ENCODE peak calls at places on chromosomes 12 and 14, in eight cellular contexts. One of them, this sample, is unnamed.

GRCh38 chr12:125003021-125003420 is 9.6 kb downstream of the BRI3BP start:
- DNase-seq in AG09309: no peak
- DNase-seq in kidney tubule cell: no peak
- DNase-seq in iris pigment epithelial cell: no peak
- DNase-seq in hippocampal formation: no peak
- DNase-seq in hypothalamus: no peak
- DNase-seq in adipocyte: no peak
- DNase-seq in lung microvascular endothelial cell: no peak
- DNase-seq in this sample: no peak

GRCh38 chr14:100346306-100347091 is 23.4 kb downstream of the SLC25A47 start:
- DNase-seq in lung microvascular endothelial cell: no peak
- DNase-seq in hippocampal formation: no peak
- DNase-seq in kidney tubule cell: no peak
- DNase-seq in iris pigment epithelial cell: no peak
- DNase-seq in AG09309: no peak
- DNase-seq in hypothalamus: no peak
- DNase-seq in adipocyte: no peak
- DNase-seq in this sample: no peak

GRCh38 chr14:96662116-96662901 is 134.9 kb upstream of the VRK1 start:
- DNase-seq in hypothalamus: no peak
- DNase-seq in hippocampal formation: no peak
- DNase-seq in adipocyte: no peak
- DNase-seq in iris pigment epithelial cell: no peak
- DNase-seq in AG09309: no peak
- DNase-seq in lung microvascular endothelial cell: no peak
- DNase-seq in kidney tubule cell: peak; percentile 3
- DNase-seq in this sample: no peak

GRCh38 chr14:75453817-75454434 is 26.1 kb downstream of the JDP2 start:
- DNase-seq in hippocampal formation: no peak
- DNase-seq in hypothalamus: no peak
- DNase-seq in iris pigment epithelial cell: no peak
- DNase-seq in lung microvascular endothelial cell: no peak
- DNase-seq in kidney tubule cell: no peak
- DNase-seq in adipocyte: no peak
- DNase-seq in AG09309: no peak
- DNase-seq in this sample: no peak

GRCh38 chr12:98154850-98155249 is 360.5 kb upstream of the TMPO start:
- DNase-seq in adipocyte: no peak
- DNase-seq in AG09309: no peak
- DNase-seq in hypothalamus: no peak
- DNase-seq in hippocampal formation: no peak
- DNase-seq in lung microvascular endothelial cell: peak; percentile 46
- DNase-seq in kidney tubule cell: peak; percentile 19
- DNase-seq in iris pigment epithelial cell: peak; percentile 9
- DNase-seq in this sample: peak; percentile 28

GRCh38 chr12:54759751-54760150 is 94.6 kb upstream of the MUCL1 start:
- DNase-seq in hippocampal formation: no peak
- DNase-seq in adipocyte: peak; percentile 26
- DNase-seq in AG09309: no peak
- DNase-seq in iris pigment epithelial cell: peak; percentile 26
- DNase-seq in kidney tubule cell: peak; percentile 23
- DNase-seq in lung microvascular endothelial cell: peak; percentile 24
- DNase-seq in hypothalamus: no peak
- DNase-seq in this sample: peak; percentile 38

GRCh38 chr12:90940872-90941499 is 14.0 kb downstream of the CCER1 start:
- DNase-seq in adipocyte: peak; percentile 85
- DNase-seq in lung microvascular endothelial cell: peak; percentile 86
- DNase-seq in iris pigment epithelial cell: peak; percentile 78
- DNase-seq in AG09309: peak; percentile 29
- DNase-seq in hippocampal formation: no peak
- DNase-seq in kidney tubule cell: peak; percentile 63
- DNase-seq in hypothalamus: no peak
- DNase-seq in this sample: no peak

GRCh38 chr12:52522346-52523011 is 2.3 kb upstream of the KRT5 start:
- DNase-seq in lung microvascular endothelial cell: no peak
- DNase-seq in iris pigment epithelial cell: no peak
- DNase-seq in AG09309: no peak
- DNase-seq in hippocampal formation: no peak
- DNase-seq in hypothalamus: no peak
- DNase-seq in adipocyte: peak; percentile 12
- DNase-seq in kidney tubule cell: no peak
- DNase-seq in this sample: no peak

GRCh38 chr12:94174576-94174975 is 26.2 kb downstream of the PLXNC1 start:
- DNase-seq in iris pigment epithelial cell: no peak
- DNase-seq in AG09309: no peak
- DNase-seq in hypothalamus: no peak
- DNase-seq in hippocampal formation: no peak
- DNase-seq in kidney tubule cell: no peak
- DNase-seq in lung microvascular endothelial cell: no peak
- DNase-seq in adipocyte: no peak
- DNase-seq in this sample: no peak

GRCh38 chr12:116990971-116991966 is 80.5 kb downstream of the FBXW8 start:
- DNase-seq in AG09309: peak; percentile 33
- DNase-seq in iris pigment epithelial cell: peak; percentile 51
- DNase-seq in lung microvascular endothelial cell: no peak
- DNase-seq in kidney tubule cell: no peak
- DNase-seq in hypothalamus: no peak
- DNase-seq in adipocyte: peak; percentile 64
- DNase-seq in hippocampal formation: no peak
- DNase-seq in this sample: no peak

GRCh38 chr12:108570743-108571603 is 8.6 kb downstream of the ISCU start:
- DNase-seq in AG09309: no peak
- DNase-seq in kidney tubule cell: peak; percentile 9
- DNase-seq in iris pigment epithelial cell: peak; percentile 51
- DNase-seq in hippocampal formation: no peak
- DNase-seq in hypothalamus: no peak
- DNase-seq in lung microvascular endothelial cell: peak; percentile 51
- DNase-seq in adipocyte: peak; percentile 78
- DNase-seq in this sample: no peak

GRCh38 chr12:49792181-49792970 is 35.8 kb downstream of the NCKAP5L start:
- DNase-seq in hypothalamus: no peak
- DNase-seq in AG09309: no peak
- DNase-seq in kidney tubule cell: no peak
- DNase-seq in iris pigment epithelial cell: no peak
- DNase-seq in hippocampal formation: no peak
- DNase-seq in adipocyte: no peak
- DNase-seq in lung microvascular endothelial cell: no peak
- DNase-seq in this sample: no peak

GRCh38 chr12:81450920-81451739 is 308.0 kb downstream of the PPFIA2 start:
- DNase-seq in adipocyte: peak; percentile 84
- DNase-seq in lung microvascular endothelial cell: peak; percentile 61
- DNase-seq in AG09309: peak; percentile 31
- DNase-seq in hypothalamus: peak; percentile 18
- DNase-seq in kidney tubule cell: peak; percentile 67
- DNase-seq in hippocampal formation: peak; percentile 29
- DNase-seq in iris pigment epithelial cell: peak; percentile 74
- DNase-seq in this sample: peak; percentile 65

GRCh38 chr12:39627914-39628313 is 8.3 kb upstream of the ABCD2 start:
- DNase-seq in AG09309: no peak
- DNase-seq in adipocyte: no peak
- DNase-seq in kidney tubule cell: no peak
- DNase-seq in hippocampal formation: no peak
- DNase-seq in iris pigment epithelial cell: no peak
- DNase-seq in lung microvascular endothelial cell: no peak
- DNase-seq in hypothalamus: no peak
- DNase-seq in this sample: no peak

GRCh38 chr12:79897617-79898016 is 37.3 kb downstream of the PPP1R12A start:
- DNase-seq in iris pigment epithelial cell: peak; percentile 89
- DNase-seq in lung microvascular endothelial cell: peak; percentile 66
- DNase-seq in hypothalamus: no peak
- DNase-seq in adipocyte: peak; percentile 61
- DNase-seq in kidney tubule cell: peak; percentile 96
- DNase-seq in hippocampal formation: no peak
- DNase-seq in AG09309: peak; percentile 88
- DNase-seq in this sample: peak; percentile 30

GRCh38 chr12:113659416-113659815 is 187.7 kb upstream of the LHX5 start:
- DNase-seq in AG09309: no peak
- DNase-seq in adipocyte: no peak
- DNase-seq in iris pigment epithelial cell: no peak
- DNase-seq in hypothalamus: no peak
- DNase-seq in hippocampal formation: no peak
- DNase-seq in kidney tubule cell: no peak
- DNase-seq in lung microvascular endothelial cell: no peak
- DNase-seq in this sample: no peak

GRCh38 chr12:92543359-92543758 is 159.4 kb upstream of the PLEKHG7 start:
- DNase-seq in iris pigment epithelial cell: no peak
- DNase-seq in hippocampal formation: no peak
- DNase-seq in kidney tubule cell: no peak
- DNase-seq in adipocyte: no peak
- DNase-seq in lung microvascular endothelial cell: no peak
- DNase-seq in AG09309: no peak
- DNase-seq in hypothalamus: no peak
- DNase-seq in this sample: no peak

GRCh38 chr12:59023861-59024424 is 103.6 kb upstream of the LRIG3 start:
- DNase-seq in kidney tubule cell: no peak
- DNase-seq in AG09309: no peak
- DNase-seq in hippocampal formation: no peak
- DNase-seq in adipocyte: no peak
- DNase-seq in iris pigment epithelial cell: no peak
- DNase-seq in hypothalamus: no peak
- DNase-seq in lung microvascular endothelial cell: no peak
- DNase-seq in this sample: no peak

This sample was measured in iPS DF 19.7.